ENCODE peak calls at places on chromosomes 1 and 21, in eight cellular contexts. E, N, P, V, L, X, K and H are unnamed samples.

GRCh38 chr1:13725714-13726175 is 25.8 kb downstream of the PRDM2 start:
- DNase-seq in E (peak), N (peak), P (peak), V (peak), L (peak), X (no peak), K (no peak), H (peak)

GRCh38 chr1:22717038-22717758 is 6.6 kb downstream of the EPHB2 start:
- DNase-seq in E (no peak), N (peak), P (no peak), V (no peak), L (no peak), X (no peak), K (no peak), H (no peak)

GRCh38 chr21:35102488-35103407 is 53.6 kb upstream of the RUNX1 start:
- DNase-seq in E (no peak), N (no peak), P (no peak), V (peak), L (peak), X (peak), K (no peak), H (no peak)

GRCh38 chr1:11579506-11579905 is 74.7 kb downstream of the FBXO2 start:
- DNase-seq in E (no peak), N (no peak), P (no peak), V (no peak), L (no peak), X (no peak), K (no peak), H (no peak)

GRCh38 chr1:231020139-231020601 is 19.9 kb downstream of the FAM89A start:
- DNase-seq in E (no peak), N (peak), P (peak), V (no peak), L (no peak), X (no peak), K (no peak), H (no peak)

GRCh38 chr1:62224182-62224581 is 29.5 kb downstream of the L1TD1 start:
- DNase-seq in E (no peak), N (no peak), P (no peak), V (no peak), L (no peak), X (no peak), K (no peak), H (no peak)

GRCh38 chr21:44057960-44058651 is 46.0 kb downstream of the TRAPPC10 start:
- DNase-seq in E (no peak), N (no peak), P (no peak), V (no peak), L (no peak), X (no peak), K (no peak), H (no peak)

GRCh38 chr1:54309631-54310366 is 96.4 kb downstream of the SSBP3 start:
- DNase-seq in E (no peak), N (peak), P (no peak), V (no peak), L (no peak), X (peak), K (no peak), H (no peak)

GRCh38 chr21:41786521-41786987 is 19.7 kb upstream of the RIPK4 start:
- DNase-seq in E (no peak), N (no peak), P (peak), V (no peak), L (peak), X (no peak), K (no peak), H (no peak)

GRCh38 chr1:201361652-201362504 is 15.6 kb downstream of the TNNT2 start:
- DNase-seq in E (peak), N (peak), P (peak), V (no peak), L (peak), X (peak), K (peak), H (peak)

GRCh38 chr1:166032901-166033371 is 133.9 kb downstream of the FAM78B start:
- DNase-seq in E (no peak), N (peak), P (peak), V (peak), L (no peak), X (peak), K (no peak), H (no peak)

GRCh38 chr21:20971296-20971921 is 26.8 kb upstream of the NCAM2 start:
- DNase-seq in E (peak), N (peak), P (peak), V (peak), L (no peak), X (peak), K (peak), H (peak)